ENCODE peak calls at places on chromosomes 7 and 10, in four cellular contexts. One of them, this sample, is unnamed.

GRCh38 chr7:43572516-43573049 is 10.3 kb upstream of the STK17A start:
- DNase-seq in NB4: peak
- DNase-seq in MM.1S: peak
- DNase-seq in brain microvascular endothelial cell: peak
- DNase-seq in this sample: peak

GRCh38 chr10:60853672-60854071 is 75.4 kb downstream of the CDK1 start:
- DNase-seq in NB4: no peak
- DNase-seq in MM.1S: no peak
- DNase-seq in brain microvascular endothelial cell: no peak
- DNase-seq in this sample: no peak

GRCh38 chr10:5862360-5862929 is 27.2 kb downstream of the ANKRD16 start:
- DNase-seq in NB4: no peak
- DNase-seq in MM.1S: peak
- DNase-seq in brain microvascular endothelial cell: no peak
- DNase-seq in this sample: no peak

GRCh38 chr10:323651-324293 is 188.5 kb downstream of the ZMYND11 start:
- DNase-seq in NB4: peak
- DNase-seq in MM.1S: no peak
- DNase-seq in brain microvascular endothelial cell: peak
- DNase-seq in this sample: no peak

GRCh38 chr7:149285581-149285975 is 23.6 kb downstream of the ZNF783 start:
- DNase-seq in NB4: no peak
- DNase-seq in MM.1S: no peak
- DNase-seq in brain microvascular endothelial cell: peak
- DNase-seq in this sample: no peak

GRCh38 chr10:101565936-101566332 is 22.1 kb downstream of the POLL start:
- DNase-seq in NB4: no peak
- DNase-seq in MM.1S: no peak
- DNase-seq in brain microvascular endothelial cell: no peak
- DNase-seq in this sample: no peak

GRCh38 chr7:90740364-90740763 is 144.2 kb downstream of the CDK14 start:
- DNase-seq in NB4: no peak
- DNase-seq in MM.1S: no peak
- DNase-seq in brain microvascular endothelial cell: no peak
- DNase-seq in this sample: no peak

GRCh38 chr10:112792487-112793196 is 157.4 kb upstream of the TCF7L2 start:
- DNase-seq in NB4: no peak
- DNase-seq in MM.1S: no peak
- DNase-seq in brain microvascular endothelial cell: no peak
- DNase-seq in this sample: no peak

GRCh38 chr7:103380395-103381191 is 33.1 kb downstream of the PSMC2 start:
- DNase-seq in NB4: no peak
- DNase-seq in MM.1S: no peak
- DNase-seq in brain microvascular endothelial cell: no peak
- DNase-seq in this sample: no peak

GRCh38 chr10:44066211-44066837 is 318.6 kb downstream of the CXCL12 start:
- DNase-seq in NB4: no peak
- DNase-seq in MM.1S: no peak
- DNase-seq in brain microvascular endothelial cell: no peak
- DNase-seq in this sample: no peak

GRCh38 chr10:33120700-33121099 is 162.7 kb upstream of the ITGB1 start:
- DNase-seq in NB4: no peak
- DNase-seq in MM.1S: no peak
- DNase-seq in brain microvascular endothelial cell: no peak
- DNase-seq in this sample: no peak

GRCh38 chr7:103532955-103533354 is 86.9 kb upstream of the SLC26A5 start:
- DNase-seq in NB4: no peak
- DNase-seq in MM.1S: no peak
- DNase-seq in brain microvascular endothelial cell: no peak
- DNase-seq in this sample: no peak

GRCh38 chr10:100534726-100535125 is 1.0 kb upstream of the HIF1AN start:
- DNase-seq in NB4: no peak
- DNase-seq in MM.1S: peak
- DNase-seq in brain microvascular endothelial cell: no peak
- DNase-seq in this sample: peak

GRCh38 chr7:151552352-151553028 is 32.8 kb upstream of the RHEB start:
- DNase-seq in NB4: no peak
- DNase-seq in MM.1S: no peak
- DNase-seq in brain microvascular endothelial cell: no peak
- DNase-seq in this sample: no peak

GRCh38 chr7:116173051-116174028 is 37.0 kb upstream of the TES start:
- DNase-seq in NB4: peak
- DNase-seq in MM.1S: peak
- DNase-seq in brain microvascular endothelial cell: no peak
- DNase-seq in this sample: peak

GRCh38 chr7:104098890-104099289 is 108.9 kb downstream of the ORC5 start:
- DNase-seq in NB4: no peak
- DNase-seq in MM.1S: no peak
- DNase-seq in brain microvascular endothelial cell: no peak
- DNase-seq in this sample: no peak

GRCh38 chr10:88195841-88196240 is 332.4 kb downstream of the PTEN start:
- DNase-seq in NB4: no peak
- DNase-seq in MM.1S: no peak
- DNase-seq in brain microvascular endothelial cell: no peak
- DNase-seq in this sample: no peak

GRCh38 chr7:115462301-115463015 is 540.6 kb downstream of the MDFIC start:
- DNase-seq in NB4: no peak
- DNase-seq in MM.1S: no peak
- DNase-seq in brain microvascular endothelial cell: no peak
- DNase-seq in this sample: no peak

GRCh38 chr10:131167036-131167860 is 144.3 kb downstream of the TCERG1L start:
- DNase-seq in NB4: no peak
- DNase-seq in MM.1S: no peak
- DNase-seq in brain microvascular endothelial cell: no peak
- DNase-seq in this sample: no peak

GRCh38 chr7:116953727-116954442 is 584 bp downstream of the ST7 start:
- DNase-seq in NB4: peak
- DNase-seq in MM.1S: peak
- DNase-seq in brain microvascular endothelial cell: peak
- DNase-seq in this sample: no peak

GRCh38 chr10:127498081-127498480 is 51.0 kb upstream of the NPS start:
- DNase-seq in NB4: no peak
- DNase-seq in MM.1S: no peak
- DNase-seq in brain microvascular endothelial cell: no peak
- DNase-seq in this sample: no peak

GRCh38 chr10:101214446-101215396 is 14.5 kb downstream of the LBX1 start:
- DNase-seq in NB4: peak
- DNase-seq in MM.1S: peak
- DNase-seq in brain microvascular endothelial cell: no peak
- DNase-seq in this sample: peak

GRCh38 chr7:111045469-111045868 is 45.5 kb upstream of the LRRN3 start:
- DNase-seq in NB4: no peak
- DNase-seq in MM.1S: no peak
- DNase-seq in brain microvascular endothelial cell: no peak
- DNase-seq in this sample: no peak

GRCh38 chr10:71727429-71728217 is 8.0 kb upstream of the C10orf105 start:
- DNase-seq in NB4: peak
- DNase-seq in MM.1S: peak
- DNase-seq in brain microvascular endothelial cell: no peak
- DNase-seq in this sample: peak

GRCh38 chr7:115516341-115516740 is 514.2 kb downstream of the TFEC start:
- DNase-seq in NB4: no peak
- DNase-seq in MM.1S: no peak
- DNase-seq in brain microvascular endothelial cell: peak
- DNase-seq in this sample: no peak

GRCh38 chr10:91743460-91743859 is 54.8 kb upstream of the TNKS2 start:
- DNase-seq in NB4: no peak
- DNase-seq in MM.1S: no peak
- DNase-seq in brain microvascular endothelial cell: no peak
- DNase-seq in this sample: no peak

GRCh38 chr10:28530751-28531150 is 2.2 kb upstream of the WAC start:
- DNase-seq in NB4: no peak
- DNase-seq in MM.1S: no peak
- DNase-seq in brain microvascular endothelial cell: no peak
- DNase-seq in this sample: no peak

GRCh38 chr10:29861811-29862505 is 197.4 kb downstream of the JCAD start:
- DNase-seq in NB4: no peak
- DNase-seq in MM.1S: no peak
- DNase-seq in brain microvascular endothelial cell: no peak
- DNase-seq in this sample: no peak

GRCh38 chr10:92110039-92110794 is 180.7 kb downstream of the CPEB3 start:
- DNase-seq in NB4: peak
- DNase-seq in MM.1S: no peak
- DNase-seq in brain microvascular endothelial cell: peak
- DNase-seq in this sample: no peak

GRCh38 chr7:75995996-75996395 is 1.6 kb upstream of the TMEM120A start:
- DNase-seq in NB4: no peak
- DNase-seq in MM.1S: no peak
- DNase-seq in brain microvascular endothelial cell: no peak
- DNase-seq in this sample: no peak

GRCh38 chr10:113680172-113681111 is 730 bp downstream of the CASP7 start:
- DNase-seq in NB4: peak
- DNase-seq in MM.1S: peak
- DNase-seq in brain microvascular endothelial cell: peak
- DNase-seq in this sample: no peak

GRCh38 chr7:100967292-100967863 is 2.0 kb upstream of the MUC12 start:
- DNase-seq in NB4: peak
- DNase-seq in MM.1S: no peak
- DNase-seq in brain microvascular endothelial cell: no peak
- DNase-seq in this sample: no peak

GRCh38 chr7:17939670-17940301 is 508 bp downstream of the SNX13 start:
- DNase-seq in NB4: peak
- DNase-seq in MM.1S: peak
- DNase-seq in brain microvascular endothelial cell: peak
- DNase-seq in this sample: no peak

GRCh38 chr7:100215895-100216294 is 3.9 kb upstream of the PVRIG start:
- DNase-seq in NB4: no peak
- DNase-seq in MM.1S: no peak
- DNase-seq in brain microvascular endothelial cell: no peak
- DNase-seq in this sample: no peak

GRCh38 chr7:121279060-121279620 is 49.7 kb upstream of the WNT16 start:
- DNase-seq in NB4: no peak
- DNase-seq in MM.1S: peak
- DNase-seq in brain microvascular endothelial cell: peak
- DNase-seq in this sample: no peak
- H3K4me3 ChIP-seq in NB4: no peak
- H3K4me3 ChIP-seq in MM.1S: peak
- H3K4me3 ChIP-seq in brain microvascular endothelial cell: no peak
- H3K4me3 ChIP-seq in this sample: no peak

GRCh38 chr7:134619627-134620331 is 26.9 kb upstream of the BPGM start:
- DNase-seq in NB4: no peak
- DNase-seq in MM.1S: no peak
- DNase-seq in brain microvascular endothelial cell: peak
- DNase-seq in this sample: no peak

GRCh38 chr7:134623193-134623592 is 23.5 kb upstream of the BPGM start:
- DNase-seq in NB4: no peak
- DNase-seq in MM.1S: no peak
- DNase-seq in brain microvascular endothelial cell: no peak
- DNase-seq in this sample: no peak

GRCh38 chr7:134622303-134622995 is 24.2 kb upstream of the BPGM start:
- DNase-seq in NB4: no peak
- DNase-seq in MM.1S: no peak
- DNase-seq in brain microvascular endothelial cell: no peak
- DNase-seq in this sample: no peak

GRCh38 chr7:134616611-134617010 is 30.0 kb upstream of the BPGM start:
- DNase-seq in NB4: no peak
- DNase-seq in MM.1S: no peak
- DNase-seq in brain microvascular endothelial cell: no peak
- DNase-seq in this sample: no peak

GRCh38 chr7:134618756-134619530 is 27.7 kb upstream of the BPGM start:
- DNase-seq in NB4: no peak
- DNase-seq in MM.1S: no peak
- DNase-seq in brain microvascular endothelial cell: peak
- DNase-seq in this sample: no peak
- H3K4me3 ChIP-seq in NB4: no peak
- H3K4me3 ChIP-seq in MM.1S: no peak
- H3K4me3 ChIP-seq in brain microvascular endothelial cell: no peak
- H3K4me3 ChIP-seq in this sample: no peak

GRCh38 chr7:2803342-2803692 is 40.8 kb downstream of the GNA12 start:
- DNase-seq in NB4: no peak
- DNase-seq in MM.1S: no peak
- DNase-seq in brain microvascular endothelial cell: no peak
- DNase-seq in this sample: no peak

GRCh38 chr7:2802082-2802481 is 42.0 kb downstream of the GNA12 start:
- DNase-seq in NB4: no peak
- DNase-seq in MM.1S: no peak
- DNase-seq in brain microvascular endothelial cell: no peak
- DNase-seq in this sample: no peak

GRCh38 chr7:2804227-2804763 is 39.8 kb downstream of the GNA12 start:
- DNase-seq in NB4: no peak
- DNase-seq in MM.1S: no peak
- DNase-seq in brain microvascular endothelial cell: no peak
- DNase-seq in this sample: no peak

GRCh38 chr7:2803755-2804154 is 40.4 kb downstream of the GNA12 start:
- DNase-seq in NB4: no peak
- DNase-seq in MM.1S: no peak
- DNase-seq in brain microvascular endothelial cell: no peak
- DNase-seq in this sample: no peak

DNA sequence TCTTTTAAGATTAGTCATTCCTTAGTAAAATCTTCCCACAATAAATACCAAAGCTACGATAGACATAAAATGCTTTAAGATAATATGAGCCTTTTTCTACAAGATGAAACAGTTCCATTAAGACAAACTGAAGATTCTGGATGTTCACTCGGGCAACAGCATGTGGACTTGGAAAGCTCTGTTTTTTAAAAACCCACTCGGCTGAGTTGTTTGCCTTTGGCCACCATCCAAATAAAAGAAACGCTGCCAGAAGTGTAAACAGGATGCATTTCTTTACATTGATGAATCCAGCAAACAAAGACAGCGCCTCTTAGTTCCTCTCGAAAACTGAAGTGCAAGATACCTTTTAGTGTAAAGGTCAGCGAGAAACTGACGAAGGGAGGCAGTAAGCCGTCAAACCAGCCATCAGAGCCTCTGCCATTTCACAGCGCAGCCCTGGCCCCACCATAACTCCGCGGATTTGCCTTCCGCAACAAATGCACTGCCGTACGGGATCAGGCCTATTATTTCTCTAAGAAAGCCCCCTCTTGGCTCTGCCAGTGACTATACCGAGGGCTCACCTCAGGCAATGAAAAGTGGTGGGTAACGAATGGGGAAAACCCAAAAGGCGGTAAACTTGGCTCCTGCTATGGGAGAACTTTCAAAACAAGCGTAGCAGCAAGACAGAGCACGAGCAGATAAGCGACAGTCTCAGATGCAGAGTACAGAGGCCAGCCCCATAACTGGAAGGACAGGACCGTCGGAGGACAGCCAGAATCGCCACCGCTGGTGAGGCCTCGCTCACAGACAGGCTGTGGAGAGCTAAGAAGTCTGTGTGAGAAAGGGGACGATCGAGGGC is 41.4 kb downstream of the GNA12 start:
- DNase-seq in NB4: no peak
- DNase-seq in MM.1S: no peak
- DNase-seq in brain microvascular endothelial cell: peak
- DNase-seq in this sample: no peak
- H3K4me3 ChIP-seq in NB4: no peak
- H3K4me3 ChIP-seq in MM.1S: no peak
- H3K4me3 ChIP-seq in brain microvascular endothelial cell: no peak
- H3K4me3 ChIP-seq in this sample: no peak

DNA sequence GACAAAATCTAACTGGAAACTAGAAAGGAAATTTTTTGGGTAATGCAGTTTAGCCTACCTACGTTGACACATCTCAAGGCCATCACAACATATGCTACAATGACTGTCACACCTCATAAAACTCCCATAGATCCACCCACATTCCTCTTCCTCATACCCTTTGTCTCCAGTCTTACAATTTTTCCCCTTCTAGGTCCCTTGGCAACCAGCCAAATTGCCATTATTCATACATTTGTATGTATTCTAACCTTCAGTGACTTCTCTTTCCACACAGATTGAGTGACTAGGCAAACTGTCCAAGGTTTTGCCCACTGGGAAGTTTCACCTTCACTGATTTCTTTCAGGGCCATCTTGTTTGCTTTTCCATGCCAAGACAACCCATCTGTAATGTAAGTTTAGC is 100.5 kb upstream of the TPK1 start:
- DNase-seq in NB4: no peak
- DNase-seq in MM.1S: no peak
- DNase-seq in brain microvascular endothelial cell: no peak
- DNase-seq in this sample: no peak
- H3K4me3 ChIP-seq in NB4: no peak
- H3K4me3 ChIP-seq in MM.1S: no peak
- H3K4me3 ChIP-seq in brain microvascular endothelial cell: no peak
- H3K4me3 ChIP-seq in this sample: no peak